ENCODE peak calls at places on chromosomes 16 and 17, in eight cellular contexts. Z is stomach, O is sigmoid colon, R is transverse colon, I is A549, Q is SK-N-SH, B is K562, K is upper lobe of left lung. X is an unnamed sample.

GRCh38 chr16:74226361-74226979 is 70.1 kb upstream of the PSMD7 start:
- DNase-seq in Z (no peak), O (no peak), R (no peak), I (no peak), Q (peak), B (no peak), K (no peak), X (no peak)

GRCh38 chr17:7940743-7941142 is 8.7 kb downstream of the CNTROB start:
- DNase-seq in Z (no peak), O (no peak), R (no peak), I (no peak), Q (no peak), B (no peak), K (no peak), X (no peak)

GRCh38 chr16:27450836-27451341 is 48.9 kb downstream of the IL21R start:
- DNase-seq in Z (no peak), O (no peak), R (peak), I (no peak), Q (no peak), B (no peak), K (no peak), X (no peak)

GRCh38 chr16:85556456-85557082 is 56.6 kb upstream of the GSE1 start:
- DNase-seq in Z (peak), O (no peak), R (peak), I (peak), Q (peak), B (peak), K (peak), X (no peak)

GRCh38 chr16:49528564-49529150 is 155.1 kb downstream of the C16orf78 start:
- DNase-seq in Z (no peak), O (no peak), R (no peak), I (no peak), Q (peak), B (no peak), K (no peak), X (no peak)

GRCh38 chr17:7354262-7354781 is 634 bp upstream of the TMEM95 start:
- DNase-seq in Z (no peak), O (no peak), R (peak), I (no peak), Q (no peak), B (no peak), K (no peak), X (no peak)

GRCh38 chr16:28311913-28312312 is 19.6 kb downstream of the SBK1 start:
- DNase-seq in Z (no peak), O (no peak), R (no peak), I (no peak), Q (no peak), B (no peak), K (no peak), X (no peak)

GRCh38 chr17:66716236-66717026 is 118.5 kb upstream of the CACNG5 start:
- DNase-seq in Z (no peak), O (no peak), R (no peak), I (no peak), Q (no peak), B (peak), K (no peak), X (no peak)

GRCh38 chr16:88406096-88407041 is 23.6 kb downstream of the ZNF469 start:
- DNase-seq in Z (no peak), O (no peak), R (no peak), I (no peak), Q (peak), B (peak), K (no peak), X (no peak)

GRCh38 chr17:41382396-41382795 is 290 bp upstream of the KRT34 start:
- DNase-seq in Z (no peak), O (no peak), R (no peak), I (no peak), Q (no peak), B (no peak), K (no peak), X (no peak)

GRCh38 chr17:72535346-72535745 is 414.5 kb downstream of the SOX9 start:
- DNase-seq in Z (no peak), O (no peak), R (no peak), I (no peak), Q (no peak), B (no peak), K (no peak), X (no peak)

GRCh38 chr16:456891-457483 is 31.5 kb downstream of the RAB11FIP3 start:
- DNase-seq in Z (peak), O (no peak), R (no peak), I (no peak), Q (peak), B (peak), K (no peak), X (no peak)

GRCh38 chr17:19728114-19728495 is 11.7 kb upstream of the SLC47A2 start:
- DNase-seq in Z (peak), O (peak), R (peak), I (no peak), Q (peak), B (no peak), K (peak), X (peak)

GRCh38 chr17:35294756-35295155 is 51.9 kb downstream of the SLFN5 start:
- DNase-seq in Z (no peak), O (no peak), R (no peak), I (no peak), Q (no peak), B (no peak), K (no peak), X (no peak)

GRCh38 chr16:14485131-14485551 is 144.9 kb downstream of the PARN start:
- DNase-seq in Z (no peak), O (no peak), R (no peak), I (no peak), Q (no peak), B (no peak), K (no peak), X (no peak)

GRCh38 chr17:7837375-7838290 is 3.6 kb downstream of the KDM6B start:
- DNase-seq in Z (no peak), O (no peak), R (no peak), I (no peak), Q (no peak), B (no peak), K (no peak), X (no peak)

GRCh38 chr17:9108166-9108565 is 86.9 kb downstream of the NTN1 start:
- DNase-seq in Z (no peak), O (no peak), R (no peak), I (no peak), Q (no peak), B (no peak), K (no peak), X (no peak)

GRCh38 chr17:40348562-40349476 is 15.7 kb downstream of the GJD3 start:
- DNase-seq in Z (peak), O (peak), R (peak), I (no peak), Q (peak), B (no peak), K (peak), X (no peak)

GRCh38 chr17:3613139-3613538 is 3.9 kb upstream of the TRPV1 start:
- DNase-seq in Z (no peak), O (no peak), R (peak), I (no peak), Q (no peak), B (no peak), K (no peak), X (no peak)

GRCh38 chr17:1979182-1979980 is 45.8 kb downstream of the RTN4RL1 start:
- DNase-seq in Z (no peak), O (no peak), R (no peak), I (no peak), Q (no peak), B (no peak), K (peak), X (no peak)

GRCh38 chr17:77487677-77488530 is 347.1 kb downstream of the SEC14L1 start:
- DNase-seq in Z (no peak), O (peak), R (no peak), I (no peak), Q (no peak), B (no peak), K (no peak), X (no peak)

GRCh38 chr16:76955629-76956028 is 235.4 kb upstream of the MON1B start:
- DNase-seq in Z (no peak), O (no peak), R (no peak), I (peak), Q (no peak), B (no peak), K (no peak), X (no peak)

GRCh38 chr16:19172098-19172780 is 4.2 kb downstream of the SYT17 start:
- DNase-seq in Z (no peak), O (no peak), R (no peak), I (no peak), Q (no peak), B (no peak), K (no peak), X (no peak)

GRCh38 chr16:7646831-7647230 is 314.2 kb downstream of the RBFOX1 start:
- DNase-seq in Z (no peak), O (no peak), R (no peak), I (no peak), Q (no peak), B (no peak), K (no peak), X (no peak)

GRCh38 chr16:58121132-58121531 is 8.0 kb downstream of the CFAP20 start:
- DNase-seq in Z (no peak), O (no peak), R (peak), I (no peak), Q (no peak), B (peak), K (no peak), X (no peak)

GRCh38 chr17:76872221-76872873 is 4.1 kb downstream of the MGAT5B start:
- DNase-seq in Z (no peak), O (no peak), R (peak), I (peak), Q (peak), B (no peak), K (no peak), X (no peak)

GRCh38 chr17:43330876-43331639 is 67.7 kb upstream of the ARL4D start:
- DNase-seq in Z (no peak), O (no peak), R (no peak), I (no peak), Q (no peak), B (no peak), K (no peak), X (no peak)

GRCh38 chr17:67290994-67291362 is 46.0 kb upstream of the HELZ start:
- DNase-seq in Z (no peak), O (no peak), R (no peak), I (no peak), Q (peak), B (no peak), K (no peak), X (no peak)

GRCh38 chr17:10875984-10876555 is 38.2 kb upstream of the PIRT start:
- DNase-seq in Z (peak), O (no peak), R (peak), I (peak), Q (peak), B (peak), K (peak), X (peak)

GRCh38 chr16:53931946-53932345 is 228.0 kb downstream of the FTO start:
- DNase-seq in Z (no peak), O (no peak), R (no peak), I (no peak), Q (no peak), B (no peak), K (no peak), X (no peak)

GRCh38 chr17:44416558-44417289 is 27.3 kb upstream of the ITGA2B start:
- DNase-seq in Z (no peak), O (no peak), R (no peak), I (no peak), Q (no peak), B (no peak), K (no peak), X (no peak)
- H3K27ac ChIP-seq in Z (no peak), O (no peak), R (no peak), I (no peak), Q (peak), B (no peak), K (no peak), X (no peak)

GRCh38 chr17:58187063-58187462 is 5.5 kb upstream of the EPX start:
- DNase-seq in Z (no peak), O (no peak), R (no peak), I (no peak), Q (no peak), B (no peak), K (no peak), X (no peak)

GRCh38 chr17:58183514-58183913 is 9.0 kb upstream of the EPX start:
- DNase-seq in Z (no peak), O (no peak), R (no peak), I (no peak), Q (no peak), B (no peak), K (no peak), X (no peak)

GRCh38 chr17:58186591-58186990 is 5.9 kb upstream of the EPX start:
- DNase-seq in Z (no peak), O (no peak), R (no peak), I (no peak), Q (no peak), B (no peak), K (no peak), X (no peak)

GRCh38 chr17:58184986-58185761 is 7.4 kb upstream of the EPX start:
- DNase-seq in Z (no peak), O (no peak), R (no peak), I (no peak), Q (peak), B (peak), K (no peak), X (no peak)

DNA sequence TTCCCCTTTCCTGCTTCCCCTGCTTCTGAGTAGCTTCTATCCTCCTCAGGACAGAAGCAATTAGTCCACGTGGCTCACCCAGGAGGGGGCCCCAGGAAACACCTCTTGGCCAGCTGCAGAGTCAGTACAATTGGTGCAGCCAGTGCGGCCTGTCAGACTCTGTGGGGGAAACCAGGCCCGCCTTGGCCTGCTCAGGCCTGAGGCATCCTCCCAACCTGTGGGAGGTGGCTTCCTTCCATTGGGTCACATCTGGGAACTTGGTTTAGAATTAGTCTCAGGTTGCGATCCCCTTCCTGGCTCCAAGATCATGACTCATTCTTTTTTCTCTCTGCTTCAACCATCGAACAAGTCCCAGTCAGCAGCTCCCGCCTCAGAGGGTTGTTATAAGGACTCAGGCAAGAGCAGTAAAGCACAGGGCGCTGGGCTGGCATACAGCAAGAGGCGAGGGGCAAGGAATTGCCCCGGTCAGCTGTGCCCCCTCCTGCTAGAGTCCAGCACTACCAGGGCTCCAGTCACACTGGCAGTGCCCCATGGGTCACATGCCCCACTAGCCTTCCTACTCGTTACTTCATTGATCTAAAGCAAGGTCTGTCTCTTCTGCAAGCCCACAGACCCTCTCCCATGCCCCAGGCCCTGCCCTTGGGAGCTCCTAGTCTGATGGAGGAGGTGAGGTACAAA is 8.1 kb upstream of the EPX start:
- DNase-seq in Z (no peak), O (no peak), R (no peak), I (no peak), Q (peak), B (peak), K (no peak), X (no peak)
- TF ChIP-seq EP300 in Z (no peak), O (no peak), R (no peak), I (no peak), Q (no peak), B (no peak), K (no peak), X (no peak)

GRCh38 chr17:70622382-70623260 is 453.3 kb downstream of the KCNJ2 start:
- DNase-seq in Z (peak), O (peak), R (peak), I (peak), Q (peak), B (peak), K (peak), X (no peak)

GRCh38 chr17:70624208-70624607 is 454.9 kb downstream of the KCNJ2 start:
- DNase-seq in Z (no peak), O (no peak), R (no peak), I (no peak), Q (no peak), B (no peak), K (peak), X (no peak)

GRCh38 chr17:70621593-70621992 is 452.3 kb downstream of the KCNJ2 start:
- DNase-seq in Z (no peak), O (no peak), R (no peak), I (no peak), Q (no peak), B (no peak), K (no peak), X (no peak)
- H3K27ac ChIP-seq in Z (no peak), O (no peak), R (no peak), I (no peak), Q (no peak), B (no peak), K (no peak), X (no peak)

DNA sequence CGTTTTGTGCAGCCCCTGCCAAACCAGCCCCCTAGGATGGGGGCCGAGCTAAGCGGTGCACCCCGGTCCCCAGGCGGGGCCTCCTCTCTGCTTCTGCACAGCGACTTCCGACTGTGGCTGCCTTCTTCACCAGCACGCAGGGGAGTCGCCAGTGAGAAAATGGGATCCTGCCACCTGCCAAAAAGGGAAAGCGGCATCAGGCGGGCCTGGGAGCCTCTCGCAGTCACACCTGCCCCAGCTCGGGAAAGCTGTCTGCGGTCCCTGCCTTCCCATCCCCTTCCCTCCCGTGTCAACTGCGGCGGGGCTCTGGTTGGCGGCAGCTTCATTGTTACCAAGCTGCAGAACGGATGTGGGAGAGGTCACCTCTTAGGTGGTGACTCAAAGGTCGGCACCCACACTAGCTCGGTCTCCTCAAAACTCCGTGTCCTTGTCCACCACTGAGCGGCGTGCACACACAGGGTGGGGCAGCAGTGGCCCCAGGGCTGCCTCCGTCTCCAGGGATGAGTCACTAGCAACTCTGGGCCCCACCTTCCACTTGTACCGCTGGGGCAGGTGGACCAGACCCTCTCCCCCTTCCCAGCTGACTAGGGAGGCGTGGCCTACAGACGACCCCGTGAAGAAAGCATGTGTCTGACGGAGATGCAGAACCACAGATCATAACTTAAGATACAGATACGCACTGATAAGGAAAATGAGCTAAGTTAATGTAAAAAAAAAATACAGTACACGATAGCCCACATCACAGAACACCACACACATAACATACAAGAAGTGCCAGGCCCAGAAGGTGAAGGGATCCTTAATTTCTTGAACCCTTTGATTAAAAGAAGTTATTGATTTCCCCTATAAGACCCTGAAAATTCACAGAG is 1.5 kb upstream of the PCYT2 start:
- DNase-seq in Z (peak), O (peak), R (no peak), I (no peak), Q (no peak), B (peak), K (no peak), X (no peak)
- TF ChIP-seq EP300 in Z (no peak), O (no peak), R (no peak), I (no peak), Q (no peak), B (peak), K (no peak), X (no peak)

DNA sequence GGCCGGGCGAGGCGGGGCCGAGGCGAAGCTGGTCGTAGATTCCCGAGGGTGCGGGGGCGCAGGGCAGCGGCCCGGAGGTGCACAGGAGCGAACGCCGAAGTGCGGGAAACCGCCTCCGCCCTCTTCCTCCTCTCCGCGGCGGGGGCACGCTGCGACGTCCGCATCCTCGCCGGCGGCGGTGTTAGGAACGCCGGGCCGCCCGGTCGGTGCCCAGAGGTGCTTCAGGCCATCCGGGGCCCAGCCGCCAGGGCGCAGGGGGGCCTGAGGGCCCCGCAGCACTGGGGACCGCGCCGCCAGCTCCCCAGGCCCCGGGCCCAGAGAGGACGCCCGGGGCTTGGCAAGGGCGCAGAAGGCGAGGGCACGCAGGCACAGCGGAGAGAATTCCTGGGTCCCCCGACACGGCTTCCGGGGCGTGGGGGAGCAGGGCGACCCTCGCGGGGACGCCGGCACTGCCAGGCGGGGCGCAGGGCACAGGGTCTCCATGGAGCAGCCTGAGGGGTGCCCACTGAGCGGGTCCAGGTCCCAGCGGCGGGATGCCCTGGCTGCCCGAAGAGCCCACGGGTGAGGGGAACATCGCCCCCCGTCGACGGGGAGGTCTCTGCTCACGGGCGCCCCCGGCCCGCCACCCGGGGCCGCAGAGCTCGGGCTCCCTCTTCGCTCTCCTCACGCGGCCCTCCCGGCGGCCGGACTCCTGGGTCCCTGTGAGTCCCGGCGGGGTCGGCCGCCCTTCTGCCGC is 576 bp downstream of the EPOP start:
- DNase-seq in Z (peak), O (no peak), R (peak), I (peak), Q (peak), B (peak), K (peak), X (no peak)
- H3K27ac ChIP-seq in Z (no peak), O (peak), R (no peak), I (peak), Q (peak), B (peak), K (peak), X (no peak)

X was measured in tibial nerve.